ENCODE peak calls at places on chromosomes 4 and X, in six cellular contexts. Q is aorta; S is LoVo; K is activated T-helper 9 cell treated with anti-CD3 and anti-CD28 coated beads, Interleukin-2, amount 50 U/mL, for 16 hours; D is left ventricle myocardium superior; O is memory B cell. Y is an unnamed sample.

GRCh38 chr4:5758741-5759140 is 47.7 kb downstream of the EVC start:
- DNase-seq in Q (no peak), S (peak), K (peak), D (no peak), O (no peak), Y (no peak)

GRCh38 chrX:135009057-135009605 is 13.2 kb downstream of the RTL8B start:
- DNase-seq in Q (no peak), S (no peak), K (no peak), D (no peak), O (no peak), Y (no peak)

GRCh38 chr4:87108142-87108546 is 112.3 kb downstream of the KLHL8 start:
- DNase-seq in Q (peak), S (no peak), K (no peak), D (no peak), O (no peak), Y (no peak)

GRCh38 chr4:87133183-87133582 is 87.2 kb downstream of the KLHL8 start:
- DNase-seq in Q (no peak), S (no peak), K (no peak), D (no peak), O (no peak), Y (no peak)

GRCh38 chr4:101730291-101731117 is 60.0 kb upstream of the BANK1 start:
- DNase-seq in Q (peak), S (peak), K (peak), D (peak), O (peak), Y (peak)

GRCh38 chr4:26050212-26050643 is 136.2 kb downstream of the SMIM20 start:
- DNase-seq in Q (peak), S (no peak), K (no peak), D (peak), O (no peak), Y (no peak)

GRCh38 chr4:138976526-138976925 is 39.1 kb upstream of the NOCT start:
- DNase-seq in Q (no peak), S (no peak), K (no peak), D (no peak), O (no peak), Y (no peak)

GRCh38 chr4:151462554-151462953 is 53.6 kb downstream of the FHIP1A start:
- DNase-seq in Q (no peak), S (no peak), K (no peak), D (no peak), O (no peak), Y (no peak)

GRCh38 chr4:40238700-40239548 is 42.1 kb downstream of the RHOH start:
- DNase-seq in Q (no peak), S (no peak), K (peak), D (no peak), O (no peak), Y (peak)

GRCh38 chrX:72381439-72382198 is 75.9 kb upstream of the CITED1 start:
- DNase-seq in Q (no peak), S (no peak), K (no peak), D (no peak), O (no peak), Y (no peak)

GRCh38 chr4:89023140-89023539 is 33.8 kb downstream of the FAM13A start:
- DNase-seq in Q (no peak), S (no peak), K (no peak), D (no peak), O (no peak), Y (no peak)

GRCh38 chr4:39470402-39470801 is 11.5 kb downstream of the LIAS start:
- DNase-seq in Q (no peak), S (no peak), K (no peak), D (no peak), O (no peak), Y (no peak)

GRCh38 chrX:118499295-118499694 is 3.7 kb downstream of the DOCK11 start:
- DNase-seq in Q (no peak), S (no peak), K (no peak), D (no peak), O (no peak), Y (no peak)

GRCh38 chrX:148811236-148811635 is 310.8 kb downstream of the AFF2 start:
- DNase-seq in Q (no peak), S (no peak), K (no peak), D (no peak), O (no peak), Y (no peak)

GRCh38 chr4:25174674-25175073 is 14.4 kb upstream of the SEPSECS start:
- DNase-seq in Q (no peak), S (no peak), K (no peak), D (no peak), O (no peak), Y (no peak)

GRCh38 chrX:150200820-150201287 is 162.3 kb upstream of the MAMLD1 start:
- DNase-seq in Q (peak), S (peak), K (peak), D (no peak), O (no peak), Y (no peak)

GRCh38 chr4:125315571-125316390 is 1.0 kb downstream of the FAT4 start:
- DNase-seq in Q (peak), S (no peak), K (no peak), D (peak), O (no peak), Y (peak)

GRCh38 chr4:128386761-128387599 is 99.4 kb upstream of the PGRMC2 start:
- DNase-seq in Q (peak), S (peak), K (no peak), D (peak), O (no peak), Y (no peak)

GRCh38 chr4:7771541-7772507 is 167.8 kb downstream of the AFAP1 start:
- DNase-seq in Q (peak), S (no peak), K (no peak), D (no peak), O (no peak), Y (no peak)

GRCh38 chr4:170657761-170658160 is 568.0 kb upstream of the AADAT start:
- DNase-seq in Q (no peak), S (no peak), K (no peak), D (no peak), O (no peak), Y (no peak)

GRCh38 chr4:150510176-150510875 is 71.6 kb upstream of the MAB21L2 start:
- DNase-seq in Q (no peak), S (no peak), K (no peak), D (no peak), O (no peak), Y (no peak)

GRCh38 chrX:125132274-125132673 is 187.4 kb upstream of the TEX13C start:
- DNase-seq in Q (no peak), S (no peak), K (no peak), D (no peak), O (no peak), Y (no peak)

GRCh38 chrX:15747626-15748173 is 9.6 kb downstream of the CA5B start:
- DNase-seq in Q (no peak), S (no peak), K (no peak), D (no peak), O (no peak), Y (no peak)

GRCh38 chr4:182518421-182518820 is 275.2 kb downstream of the TENM3 start:
- DNase-seq in Q (no peak), S (no peak), K (no peak), D (no peak), O (no peak), Y (no peak)

GRCh38 chr4:81040175-81040659 is 9.7 kb downstream of the BMP3 start:
- DNase-seq in Q (no peak), S (peak), K (no peak), D (no peak), O (no peak), Y (no peak)

GRCh38 chrX:39855748-39856129 is 242.0 kb downstream of the BCOR start:
- DNase-seq in Q (peak), S (peak), K (peak), D (no peak), O (no peak), Y (peak)

GRCh38 chr4:128379860-128380259 is 92.2 kb upstream of the PGRMC2 start:
- DNase-seq in Q (peak), S (peak), K (no peak), D (peak), O (no peak), Y (no peak)